ENCODE peak calls at places on chromosomes 2 and 18, in nine cellular contexts. One of them, this sample, is unnamed. For H3K4me1, the result is how much of the 10 kb centered on the place peaks cover.

GRCh38 chr2:209648714-209649113 is 122.9 kb upstream of the UNC80 start:
- DNase-seq in psoas muscle: no peak
- DNase-seq in body of pancreas: no peak
- DNase-seq in spleen: no peak
- DNase-seq in aorta: no peak
- DNase-seq in left ventricle myocardium inferior: no peak
- DNase-seq in prostate gland: no peak
- DNase-seq in heart left ventricle: no peak
- DNase-seq in cardiac muscle cell: no peak
- DNase-seq in this sample: peak

GRCh38 chr2:24957976-24958375 is 13.8 kb downstream of the DNAJC27 start:
- DNase-seq in psoas muscle: no peak
- DNase-seq in body of pancreas: no peak
- DNase-seq in spleen: no peak
- DNase-seq in aorta: no peak
- DNase-seq in left ventricle myocardium inferior: no peak
- DNase-seq in prostate gland: no peak
- DNase-seq in heart left ventricle: no peak
- DNase-seq in cardiac muscle cell: no peak
- DNase-seq in this sample: no peak

GRCh38 chr2:126761981-126762878 is 106.3 kb downstream of the GYPC start:
- DNase-seq in psoas muscle: no peak
- DNase-seq in body of pancreas: no peak
- DNase-seq in spleen: no peak
- DNase-seq in aorta: no peak
- DNase-seq in left ventricle myocardium inferior: no peak
- DNase-seq in prostate gland: no peak
- DNase-seq in heart left ventricle: no peak
- DNase-seq in cardiac muscle cell: no peak
- DNase-seq in this sample: no peak

GRCh38 chr2:74585406-74586182 is 31.1 kb downstream of the DOK1 start:
- DNase-seq in psoas muscle: no peak
- DNase-seq in body of pancreas: no peak
- DNase-seq in spleen: no peak
- DNase-seq in aorta: peak
- DNase-seq in left ventricle myocardium inferior: peak
- DNase-seq in prostate gland: no peak
- DNase-seq in heart left ventricle: peak
- DNase-seq in cardiac muscle cell: no peak
- DNase-seq in this sample: no peak

GRCh38 chr18:49573835-49574234 is 12.0 kb downstream of the LIPG start:
- DNase-seq in psoas muscle: no peak
- DNase-seq in body of pancreas: no peak
- DNase-seq in spleen: no peak
- DNase-seq in aorta: no peak
- DNase-seq in left ventricle myocardium inferior: no peak
- DNase-seq in prostate gland: no peak
- DNase-seq in heart left ventricle: no peak
- DNase-seq in cardiac muscle cell: no peak
- DNase-seq in this sample: no peak

GRCh38 chr18:77206676-77207370 is 42.8 kb upstream of the GALR1 start:
- DNase-seq in psoas muscle: peak
- DNase-seq in body of pancreas: no peak
- DNase-seq in spleen: no peak
- DNase-seq in aorta: peak
- DNase-seq in left ventricle myocardium inferior: peak
- DNase-seq in prostate gland: no peak
- DNase-seq in heart left ventricle: peak
- DNase-seq in cardiac muscle cell: no peak
- DNase-seq in this sample: peak

GRCh38 chr18:76572517-76573247 is 77.6 kb upstream of the ZNF516 start:
- DNase-seq in psoas muscle: no peak
- DNase-seq in body of pancreas: no peak
- DNase-seq in spleen: no peak
- DNase-seq in aorta: no peak
- DNase-seq in left ventricle myocardium inferior: no peak
- DNase-seq in prostate gland: no peak
- DNase-seq in heart left ventricle: no peak
- DNase-seq in cardiac muscle cell: no peak
- DNase-seq in this sample: no peak

GRCh38 chr2:2083113-2083757 is 247.8 kb downstream of the MYT1L start:
- DNase-seq in psoas muscle: no peak
- DNase-seq in body of pancreas: peak
- DNase-seq in spleen: peak
- DNase-seq in aorta: no peak
- DNase-seq in left ventricle myocardium inferior: no peak
- DNase-seq in prostate gland: peak
- DNase-seq in heart left ventricle: no peak
- DNase-seq in cardiac muscle cell: no peak
- DNase-seq in this sample: no peak

GRCh38 chr2:203689424-203690109 is 16.9 kb upstream of the CD28 start:
- DNase-seq in psoas muscle: no peak
- DNase-seq in body of pancreas: no peak
- DNase-seq in spleen: no peak
- DNase-seq in aorta: no peak
- DNase-seq in left ventricle myocardium inferior: no peak
- DNase-seq in prostate gland: no peak
- DNase-seq in heart left ventricle: no peak
- DNase-seq in cardiac muscle cell: no peak
- DNase-seq in this sample: no peak

GRCh38 chr2:165877565-165878550 is 75.7 kb downstream of the TTC21B start:
- DNase-seq in psoas muscle: no peak
- DNase-seq in body of pancreas: no peak
- DNase-seq in spleen: no peak
- DNase-seq in aorta: no peak
- DNase-seq in left ventricle myocardium inferior: no peak
- DNase-seq in prostate gland: no peak
- DNase-seq in heart left ventricle: no peak
- DNase-seq in cardiac muscle cell: no peak
- DNase-seq in this sample: peak

GRCh38 chr2:10921525-10921924 is 9.8 kb downstream of the KCNF1 start:
- DNase-seq in psoas muscle: no peak
- DNase-seq in body of pancreas: no peak
- DNase-seq in spleen: peak
- DNase-seq in aorta: no peak
- DNase-seq in left ventricle myocardium inferior: no peak
- DNase-seq in prostate gland: no peak
- DNase-seq in heart left ventricle: no peak
- DNase-seq in cardiac muscle cell: no peak
- DNase-seq in this sample: no peak

GRCh38 chr2:232362174-232362913 is 16.2 kb upstream of the ALPP start:
- DNase-seq in psoas muscle: peak
- DNase-seq in body of pancreas: no peak
- DNase-seq in spleen: peak
- DNase-seq in aorta: no peak
- DNase-seq in left ventricle myocardium inferior: no peak
- DNase-seq in prostate gland: no peak
- DNase-seq in heart left ventricle: no peak
- DNase-seq in cardiac muscle cell: no peak
- DNase-seq in this sample: no peak

GRCh38 chr18:58632557-58632956 is 3.7 kb upstream of the ALPK2 start:
- DNase-seq in psoas muscle: peak
- DNase-seq in body of pancreas: no peak
- DNase-seq in spleen: no peak
- DNase-seq in aorta: no peak
- DNase-seq in left ventricle myocardium inferior: peak
- DNase-seq in prostate gland: no peak
- DNase-seq in heart left ventricle: no peak
- DNase-seq in cardiac muscle cell: no peak
- DNase-seq in this sample: no peak
- H3K4me1 ChIP-seq in psoas muscle: under half
- H3K4me1 ChIP-seq in body of pancreas: under half
- H3K4me1 ChIP-seq in spleen: under half
- H3K4me1 ChIP-seq in aorta: under half
- H3K4me1 ChIP-seq in left ventricle myocardium inferior: under half
- H3K4me1 ChIP-seq in prostate gland: under half
- H3K4me1 ChIP-seq in heart left ventricle: under half
- H3K4me1 ChIP-seq in cardiac muscle cell: under half
- H3K4me1 ChIP-seq in this sample: under half

DNA sequence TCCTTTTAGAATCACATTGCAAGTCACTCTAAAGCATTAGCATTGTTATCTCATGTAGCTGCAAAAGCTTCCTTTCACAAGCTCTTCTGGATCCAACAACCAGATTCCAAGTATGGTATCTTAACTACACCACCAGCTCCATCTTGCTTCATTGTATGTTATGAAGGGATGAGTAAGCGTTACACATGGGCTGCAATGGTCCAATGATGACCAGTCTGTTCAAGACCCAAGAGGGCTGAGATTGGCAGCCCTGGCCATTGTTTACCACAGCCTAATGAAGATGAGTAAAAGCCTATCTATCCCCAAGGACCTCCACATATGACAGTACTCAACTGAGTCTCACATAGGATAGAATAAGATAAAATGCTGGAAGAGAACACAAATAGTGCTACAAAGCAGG is 6.3 kb downstream of the CFLAR start:
- DNase-seq in psoas muscle: peak
- DNase-seq in body of pancreas: no peak
- DNase-seq in spleen: no peak
- DNase-seq in aorta: no peak
- DNase-seq in left ventricle myocardium inferior: no peak
- DNase-seq in prostate gland: no peak
- DNase-seq in heart left ventricle: no peak
- DNase-seq in cardiac muscle cell: no peak
- DNase-seq in this sample: no peak
- H3K4me1 ChIP-seq in psoas muscle: half or more
- H3K4me1 ChIP-seq in body of pancreas: half or more
- H3K4me1 ChIP-seq in spleen: half or more
- H3K4me1 ChIP-seq in aorta: under half
- H3K4me1 ChIP-seq in left ventricle myocardium inferior: half or more
- H3K4me1 ChIP-seq in prostate gland: under half
- H3K4me1 ChIP-seq in heart left ventricle: half or more
- H3K4me1 ChIP-seq in cardiac muscle cell: under half
- H3K4me1 ChIP-seq in this sample: under half

GRCh38 chr2:20609995-20610357 is 40.9 kb downstream of the HS1BP3 start:
- DNase-seq in psoas muscle: no peak
- DNase-seq in body of pancreas: no peak
- DNase-seq in spleen: peak
- DNase-seq in aorta: no peak
- DNase-seq in left ventricle myocardium inferior: no peak
- DNase-seq in prostate gland: no peak
- DNase-seq in heart left ventricle: no peak
- DNase-seq in cardiac muscle cell: no peak
- DNase-seq in this sample: no peak

GRCh38 chr2:20611077-20611843 is 39.6 kb downstream of the HS1BP3 start:
- DNase-seq in psoas muscle: peak
- DNase-seq in body of pancreas: peak
- DNase-seq in spleen: peak
- DNase-seq in aorta: peak
- DNase-seq in left ventricle myocardium inferior: peak
- DNase-seq in prostate gland: no peak
- DNase-seq in heart left ventricle: no peak
- DNase-seq in cardiac muscle cell: no peak
- DNase-seq in this sample: peak

GRCh38 chr2:20612835-20613341 is 38.0 kb downstream of the HS1BP3 start:
- DNase-seq in psoas muscle: peak
- DNase-seq in body of pancreas: no peak
- DNase-seq in spleen: peak
- DNase-seq in aorta: no peak
- DNase-seq in left ventricle myocardium inferior: no peak
- DNase-seq in prostate gland: no peak
- DNase-seq in heart left ventricle: no peak
- DNase-seq in cardiac muscle cell: no peak
- DNase-seq in this sample: no peak

GRCh38 chr2:20613342-20613916 is 37.5 kb downstream of the HS1BP3 start:
- DNase-seq in psoas muscle: peak
- DNase-seq in body of pancreas: peak
- DNase-seq in spleen: peak
- DNase-seq in aorta: peak
- DNase-seq in left ventricle myocardium inferior: peak
- DNase-seq in prostate gland: no peak
- DNase-seq in heart left ventricle: peak
- DNase-seq in cardiac muscle cell: no peak
- DNase-seq in this sample: no peak

DNA sequence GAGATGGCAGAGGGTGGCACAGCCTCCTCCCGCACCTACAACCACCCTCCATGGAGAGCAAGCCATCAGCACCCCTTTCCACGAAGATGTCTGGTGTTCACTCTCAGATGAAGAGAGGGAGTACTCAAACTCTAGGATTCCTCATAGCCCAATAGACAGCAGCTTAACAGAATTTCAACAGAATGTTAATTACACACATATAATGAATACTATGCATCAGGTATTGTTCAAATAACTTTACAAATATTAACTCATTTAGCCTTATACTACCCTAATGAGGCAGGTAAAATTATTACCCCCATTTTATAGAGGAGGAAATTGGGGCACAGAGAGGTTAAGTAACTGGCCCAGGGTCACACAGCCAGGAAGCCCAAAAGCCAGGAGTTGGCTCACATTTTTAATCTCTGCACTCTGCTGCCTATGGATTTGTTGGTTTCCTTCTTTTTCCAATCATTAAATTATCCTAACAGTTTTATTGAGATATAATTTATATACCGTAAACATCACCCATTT is 39.0 kb downstream of the HS1BP3 start:
- DNase-seq in psoas muscle: peak
- DNase-seq in body of pancreas: no peak
- DNase-seq in spleen: no peak
- DNase-seq in aorta: no peak
- DNase-seq in left ventricle myocardium inferior: no peak
- DNase-seq in prostate gland: no peak
- DNase-seq in heart left ventricle: no peak
- DNase-seq in cardiac muscle cell: no peak
- DNase-seq in this sample: no peak
- H3K4me1 ChIP-seq in psoas muscle: half or more
- H3K4me1 ChIP-seq in body of pancreas: under half
- H3K4me1 ChIP-seq in spleen: half or more
- H3K4me1 ChIP-seq in aorta: under half
- H3K4me1 ChIP-seq in left ventricle myocardium inferior: half or more
- H3K4me1 ChIP-seq in prostate gland: under half
- H3K4me1 ChIP-seq in heart left ventricle: half or more
- H3K4me1 ChIP-seq in cardiac muscle cell: under half
- H3K4me1 ChIP-seq in this sample: under half

DNA sequence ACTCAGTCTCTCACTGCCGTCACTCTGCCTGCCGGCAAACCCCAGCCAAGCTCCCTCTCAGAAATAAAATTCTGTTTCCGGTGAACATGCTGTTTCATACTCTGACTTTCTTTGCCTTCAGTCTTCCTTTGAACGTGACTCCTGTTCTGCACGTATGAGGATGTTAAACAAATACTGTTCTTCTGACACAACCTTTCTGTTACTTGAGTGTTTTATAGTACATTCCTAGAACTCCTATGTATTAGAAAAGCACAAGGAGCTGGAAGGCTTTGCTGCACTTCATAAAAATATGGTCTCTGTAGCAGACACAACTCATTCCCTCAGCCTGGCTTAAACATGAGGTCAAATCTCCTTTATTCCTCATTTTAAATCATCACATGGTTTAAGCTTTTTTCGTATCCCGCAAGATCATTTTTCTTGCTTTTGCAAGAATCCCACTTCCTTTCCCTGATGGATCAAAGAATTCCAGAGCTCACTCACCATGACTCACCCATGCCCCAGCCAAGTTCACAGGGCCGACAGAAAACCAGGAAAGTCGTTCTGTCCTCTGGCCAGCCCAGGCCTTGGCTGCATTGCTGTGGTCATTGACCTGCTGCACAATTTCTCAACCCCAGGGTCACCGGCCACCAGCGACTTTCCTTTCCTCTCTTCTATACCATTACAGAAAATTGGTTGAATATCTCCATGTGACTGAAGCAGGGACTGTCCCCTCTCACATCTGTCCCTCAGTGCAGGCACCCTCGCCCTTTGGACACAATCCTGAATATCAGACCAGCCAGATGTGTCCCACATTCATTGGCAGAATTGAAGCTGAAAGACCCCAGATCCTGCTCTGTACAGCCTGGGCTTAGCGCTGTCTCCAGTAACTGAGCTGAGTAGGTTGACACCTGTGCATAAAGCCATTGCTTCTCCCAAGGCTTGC is 183.1 kb upstream of the ARL4C start:
- DNase-seq in psoas muscle: peak
- DNase-seq in body of pancreas: peak
- DNase-seq in spleen: no peak
- DNase-seq in aorta: peak
- DNase-seq in left ventricle myocardium inferior: peak
- DNase-seq in prostate gland: no peak
- DNase-seq in heart left ventricle: peak
- DNase-seq in cardiac muscle cell: no peak
- DNase-seq in this sample: peak
- H3K4me1 ChIP-seq in psoas muscle: under half
- H3K4me1 ChIP-seq in body of pancreas: under half
- H3K4me1 ChIP-seq in spleen: under half
- H3K4me1 ChIP-seq in aorta: under half
- H3K4me1 ChIP-seq in left ventricle myocardium inferior: under half
- H3K4me1 ChIP-seq in prostate gland: under half
- H3K4me1 ChIP-seq in heart left ventricle: under half
- H3K4me1 ChIP-seq in cardiac muscle cell: under half
- H3K4me1 ChIP-seq in this sample: under half

This sample was measured in IMR-90.